ENCODE peak calls at places on chromosome 9, in four cellular contexts. F, I, J and R are unnamed samples.

GRCh38 chr9:92664394-92665152 is 5.4 kb downstream of the IPPK start:
- DNase-seq in F (no peak), I (no peak), J (no peak), R (no peak)

GRCh38 chr9:98929866-98930265 is 13.8 kb upstream of the COL15A1 start:
- DNase-seq in F (no peak), I (no peak), J (peak), R (no peak)

GRCh38 chr9:5269249-5269715 is 35.2 kb downstream of the RLN2 start:
- DNase-seq in F (no peak), I (no peak), J (no peak), R (no peak)

GRCh38 chr9:4538621-4539020 is 48.4 kb downstream of the SLC1A1 start:
- DNase-seq in F (no peak), I (no peak), J (no peak), R (no peak)

GRCh38 chr9:10055886-10056395 is 556.9 kb downstream of the PTPRD start:
- DNase-seq in F (no peak), I (no peak), J (no peak), R (no peak)

GRCh38 chr9:21656776-21657637 is 145.4 kb upstream of the MTAP start:
- DNase-seq in F (no peak), I (no peak), J (no peak), R (no peak)

GRCh38 chr9:17134843-17135577 is at the start of gene CNTLN:
- DNase-seq in F (peak), I (no peak), J (no peak), R (peak)

GRCh38 chr9:111559000-111559610 is 34.1 kb downstream of the ZNF483 start:
- DNase-seq in F (no peak), I (no peak), J (no peak), R (no peak)

GRCh38 chr9:117903453-117903852 is 199.2 kb downstream of the TLR4 start:
- DNase-seq in F (no peak), I (no peak), J (no peak), R (no peak)

GRCh38 chr9:106478312-106479099 is 384.5 kb upstream of the ZNF462 start:
- DNase-seq in F (no peak), I (no peak), J (no peak), R (no peak)

GRCh38 chr9:112755675-112756074 is 5.1 kb downstream of the SNX30 start:
- DNase-seq in F (no peak), I (no peak), J (no peak), R (no peak)

GRCh38 chr9:89426389-89426961 is 71.4 kb downstream of the SEMA4D start:
- DNase-seq in F (peak), I (peak), J (no peak), R (no peak)

GRCh38 chr9:130847306-130848217 is 12.5 kb downstream of the ABL1 start:
- DNase-seq in F (no peak), I (no peak), J (no peak), R (no peak)

GRCh38 chr9:86659413-86660046 is 287.8 kb downstream of the GAS1 start:
- DNase-seq in F (no peak), I (no peak), J (no peak), R (no peak)

GRCh38 chr9:94300470-94301301 is 27.8 kb downstream of the NUTM2F start:
- DNase-seq in F (no peak), I (no peak), J (peak), R (no peak)

GRCh38 chr9:116998305-116998704 is 311.2 kb downstream of the TRIM32 start:
- DNase-seq in F (no peak), I (no peak), J (no peak), R (no peak)

GRCh38 chr9:88387035-88387732 is 1.1 kb upstream of the SPIN1 start:
- DNase-seq in F (peak), I (no peak), J (peak), R (no peak)

GRCh38 chr9:75378036-75378435 is 289.7 kb downstream of the OSTF1 start:
- DNase-seq in F (no peak), I (no peak), J (no peak), R (no peak)

GRCh38 chr9:92341578-92341977 is 15.8 kb downstream of the CENPP start:
- DNase-seq in F (no peak), I (no peak), J (no peak), R (no peak)

GRCh38 chr9:11275158-11275695 is 662.4 kb upstream of the PTPRD start:
- DNase-seq in F (no peak), I (no peak), J (no peak), R (no peak)

GRCh38 chr9:21770877-21771560 is 31.4 kb upstream of the MTAP start:
- DNase-seq in F (no peak), I (no peak), J (no peak), R (no peak)

GRCh38 chr9:9318959-9319505 is 1293.8 kb downstream of the PTPRD start:
- DNase-seq in F (no peak), I (no peak), J (no peak), R (no peak)

GRCh38 chr9:33329117-33329563 is 38.8 kb downstream of the NFX1 start:
- DNase-seq in F (no peak), I (no peak), J (no peak), R (no peak)

GRCh38 chr9:72902268-72902667 is 50.6 kb downstream of the ALDH1A1 start:
- DNase-seq in F (no peak), I (no peak), J (no peak), R (no peak)

GRCh38 chr9:3200331-3200774 is 325.4 kb downstream of the RFX3 start:
- DNase-seq in F (no peak), I (no peak), J (no peak), R (no peak)

GRCh38 chr9:70533492-70533891 is 119.0 kb upstream of the KLF9 start:
- DNase-seq in F (no peak), I (no peak), J (no peak), R (no peak)

GRCh38 chr9:121652037-121652837 is 803 bp downstream of the DAB2IP start:
- DNase-seq in F (no peak), I (no peak), J (no peak), R (no peak)

GRCh38 chr9:95189230-95190098 is 128.0 kb downstream of the FANCC start:
- DNase-seq in F (no peak), I (no peak), J (no peak), R (no peak)

GRCh38 chr9:81431662-81432061 is 257.7 kb downstream of the TLE1 start:
- DNase-seq in F (no peak), I (no peak), J (no peak), R (no peak)

GRCh38 chr9:27426717-27427645 is 97.1 kb upstream of the IFNK start:
- DNase-seq in F (no peak), I (no peak), J (no peak), R (no peak)

GRCh38 chr9:35533398-35533797 is 43.5 kb downstream of the RUSC2 start:
- DNase-seq in F (no peak), I (no peak), J (no peak), R (no peak)

GRCh38 chr9:33288828-33289483 is 1.4 kb upstream of the NFX1 start:
- DNase-seq in F (no peak), I (no peak), J (no peak), R (no peak)

GRCh38 chr9:125361837-125362531 is 100.4 kb downstream of the GAPVD1 start:
- DNase-seq in F (peak), I (no peak), J (no peak), R (no peak)

GRCh38 chr9:4070266-4070665 is 229.6 kb downstream of the GLIS3 start:
- DNase-seq in F (no peak), I (no peak), J (no peak), R (no peak)

GRCh38 chr9:91833096-91833877 is 116.7 kb downstream of the ROR2 start:
- DNase-seq in F (no peak), I (no peak), J (no peak), R (no peak)

DNA sequence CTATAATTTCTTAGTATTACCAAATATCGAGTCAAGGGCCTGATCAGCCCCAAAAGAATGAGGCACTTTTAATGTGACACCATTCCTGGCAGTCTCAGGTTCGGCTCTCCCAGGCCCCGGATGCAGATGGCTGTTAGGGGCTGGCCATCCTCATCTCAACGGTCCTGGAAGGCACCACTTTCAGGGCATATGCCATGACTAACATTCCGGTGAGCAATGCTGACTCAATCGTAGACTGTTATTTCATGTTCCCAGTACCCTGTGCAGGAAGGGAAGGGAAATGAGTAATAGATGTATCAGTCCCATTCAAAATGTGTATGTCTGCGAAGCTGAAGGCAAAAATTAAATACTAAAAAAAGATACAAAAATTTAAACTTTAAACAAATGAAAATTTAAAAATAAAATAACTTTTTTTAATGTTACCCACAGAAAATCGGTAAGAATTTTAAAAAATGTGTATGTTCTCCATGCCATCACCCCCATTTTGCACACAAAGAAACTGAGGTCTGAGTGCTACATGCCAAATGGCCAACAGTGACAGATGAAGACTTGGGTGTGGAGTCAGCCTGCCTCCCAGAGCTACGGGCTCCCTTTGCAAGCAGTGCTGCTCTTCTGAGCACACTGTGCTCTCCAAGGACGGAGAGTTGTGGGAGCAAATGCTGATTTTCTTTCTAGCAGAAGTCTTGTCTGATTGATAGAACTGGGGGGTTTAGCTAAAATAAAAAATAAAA is 79.0 kb downstream of the GLDC start:
- DNase-seq in F (no peak), I (no peak), J (no peak), R (no peak)
- TF ChIP-seq POLR2AphosphoS5 in F (no peak), I (no peak), J (no peak), R (no peak)

GRCh38 chr9:128550226-128550625 is 2.2 kb upstream of the SPTAN1 start:
- DNase-seq in F (no peak), I (no peak), J (no peak), R (no peak)
- TF ChIP-seq SPI1 in F (no peak), I (no peak), J (no peak), R (no peak)

GRCh38 chr9:114631166-114631565 is 20.1 kb downstream of the TMEM268 start:
- DNase-seq in F (no peak), I (no peak), J (no peak), R (no peak)
- TF ChIP-seq POLR2AphosphoS5 in F (no peak), I (no peak), J (no peak), R (no peak)

DNA sequence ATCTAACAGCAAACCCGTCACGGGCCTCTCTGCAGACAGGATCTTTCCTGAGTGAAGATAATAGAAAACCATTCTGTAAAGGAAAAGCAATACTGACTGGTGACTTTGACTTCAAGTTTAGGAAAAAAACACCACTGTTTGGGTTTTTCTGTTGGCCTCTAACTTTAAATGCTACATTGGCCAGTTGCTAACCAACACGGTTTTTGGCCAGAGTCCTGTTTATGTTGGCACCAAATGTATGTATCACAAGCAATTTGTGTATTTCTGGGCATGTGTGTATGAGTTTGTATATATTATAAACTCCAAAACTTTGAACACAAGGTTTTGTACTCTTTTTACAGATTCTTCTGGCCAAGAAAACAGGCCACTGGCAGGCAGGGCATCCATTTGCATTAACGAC is 552.7 kb downstream of the CCDC171 start:
- DNase-seq in F (no peak), I (no peak), J (no peak), R (no peak)
- TF ChIP-seq SPI1 in F (no peak), I (no peak), J (no peak), R (no peak)

GRCh38 chr9:129641751-129642585 is at the start of gene ASB6:
- DNase-seq in F (peak), I (peak), J (peak), R (peak)
- TF ChIP-seq POLR2AphosphoS5 in F (peak), I (peak), J (peak), R (peak)

GRCh38 chr9:69120380-69121154 is 53.5 kb upstream of the TJP2 start:
- DNase-seq in F (no peak), I (no peak), J (no peak), R (peak)
- TF ChIP-seq SPI1 in F (no peak), I (no peak), J (no peak), R (no peak)